ENCODE peak calls at places on chromosomes 4 and X, in seven cellular contexts. J is BJ, N is breast epithelium, I is testis, O is right lobe of liver, S is brain microvascular endothelial cell, Z is bronchial epithelial cell. Y is an unnamed sample.

GRCh38 chrX:40845331-40845911 is 110.1 kb upstream of the MED14 start:
- DNase-seq in N (no peak), O (no peak), I (no peak), S (peak; percentile 90), Z (peak; percentile 17), J (peak; percentile 74), Y (no peak)

GRCh38 chr4:3518941-3519340 is 13.3 kb downstream of the LRPAP1 start:
- DNase-seq in N (no peak), Z (no peak), O (no peak), S (no peak), I (no peak), J (no peak), Y (no peak)

GRCh38 chr4:73901031-73901430 is 31.8 kb downstream of the CXCL1 start:
- DNase-seq in I (no peak), N (no peak), J (no peak), S (no peak), Z (no peak), O (no peak), Y (no peak)

GRCh38 chrX:79366888-79367749 is at the start of gene ITM2A:
- DNase-seq in O (no peak), I (peak; percentile 30), Z (no peak), J (no peak), S (no peak), N (peak; percentile 49), Y (no peak)

GRCh38 chr4:163548481-163549243 is 54.2 kb downstream of the TMA16 start:
- DNase-seq in N (no peak), J (no peak), S (peak; percentile 50), Z (peak; percentile 50), O (no peak), I (peak; percentile 34), Y (no peak)

GRCh38 chr4:114076865-114077264 is 97.4 kb upstream of the ARSJ start:
- DNase-seq in J (no peak), I (no peak), N (no peak), Z (peak; percentile 30), S (no peak), O (no peak), Y (no peak)

GRCh38 chr4:26433556-26433955 is 56.7 kb downstream of the CCKAR start:
- DNase-seq in S (no peak), I (no peak), J (no peak), O (no peak), Z (peak; percentile 36), N (no peak), Y (no peak)

GRCh38 chr4:68267433-68267944 is 22.0 kb upstream of the TMPRSS11B start:
- DNase-seq in I (no peak), N (no peak), J (no peak), O (no peak), S (peak; percentile 69), Z (peak; percentile 43), Y (peak; percentile 25)

GRCh38 chr4:153138736-153139135 is 65.5 kb upstream of the TRIM2 start:
- DNase-seq in O (peak; percentile 23), Z (no peak), I (no peak), S (no peak), N (no peak), J (no peak), Y (no peak)

GRCh38 chr4:187286536-187286935 is 562.9 kb upstream of the FAT1 start:
- DNase-seq in J (no peak), S (peak; percentile 50), N (no peak), Z (no peak), I (no peak), O (no peak), Y (no peak)

GRCh38 chr4:166165829-166166420 is 292.9 kb downstream of the TLL1 start:
- DNase-seq in I (peak; percentile 40), S (peak; percentile 51), O (no peak), J (peak; percentile 22), Z (peak; percentile 76), N (no peak), Y (no peak)

DNA sequence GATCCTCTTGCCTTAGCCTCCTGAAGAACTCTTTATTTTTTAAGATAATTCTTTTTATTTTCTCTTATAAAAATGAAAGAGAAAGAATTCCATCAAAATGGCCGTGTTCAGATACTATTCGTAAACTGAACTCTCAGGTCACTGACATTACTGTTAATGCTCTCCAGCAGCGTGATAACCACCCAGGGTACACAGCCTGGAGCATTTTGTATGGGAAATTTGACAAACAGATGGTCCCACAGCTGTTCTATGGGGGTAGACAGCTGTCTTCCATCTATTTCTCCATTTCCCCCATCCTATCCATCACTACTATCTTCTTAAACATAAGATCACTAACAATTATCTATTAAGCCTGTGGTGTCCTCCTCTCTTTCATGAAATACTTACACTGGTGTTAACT is 47.8 kb downstream of the SYNPO2 start:
- DNase-seq in S (no peak), I (no peak), O (no peak), N (no peak), J (no peak), Z (no peak), Y (no peak)
- H3K36me3 ChIP-seq in S (no peaks in the 10 kb centered on the region), I (no peaks in the 10 kb centered on the region), O (no peaks in the 10 kb centered on the region), N (no peaks in the 10 kb centered on the region), J (no peaks in the 10 kb centered on the region), Z (no peaks in the 10 kb centered on the region), Y (no peaks in the 10 kb centered on the region)

GRCh38 chr4:184628103-184628502 is 21.1 kb downstream of the CASP3 start:
- DNase-seq in J (no peak), N (no peak), Z (no peak), O (no peak), I (no peak), S (no peak), Y (no peak)
- H3K36me3 ChIP-seq in J (peaks cover 4% of the 10 kb centered on the region), N (no peaks in the 10 kb centered on the region), Z (peaks cover 6% of the 10 kb centered on the region), O (peaks cover 21% of the 10 kb centered on the region), I (no peaks in the 10 kb centered on the region), S (peaks cover 36% of the 10 kb centered on the region), Y (peaks cover 8% of the 10 kb centered on the region)

GRCh38 chr4:151107063-151107462 is 7.6 kb downstream of the RPS3A start:
- DNase-seq in J (no peak), Z (no peak), I (no peak), S (no peak), O (no peak), N (no peak), Y (no peak)

GRCh38 chr4:151114986-151115385 is 15.6 kb downstream of the RPS3A start:
- DNase-seq in S (no peak), J (no peak), O (no peak), I (no peak), Z (peak; percentile 46), N (no peak), Y (no peak)

GRCh38 chr4:151105454-151106032 is 6.1 kb downstream of the RPS3A start:
- DNase-seq in J (no peak), S (no peak), O (no peak), N (no peak), Z (no peak), I (no peak), Y (no peak)

GRCh38 chr4:151114338-151114737 is 14.9 kb downstream of the RPS3A start:
- DNase-seq in I (no peak), Z (no peak), N (no peak), O (no peak), S (no peak), J (no peak), Y (no peak)

DNA sequence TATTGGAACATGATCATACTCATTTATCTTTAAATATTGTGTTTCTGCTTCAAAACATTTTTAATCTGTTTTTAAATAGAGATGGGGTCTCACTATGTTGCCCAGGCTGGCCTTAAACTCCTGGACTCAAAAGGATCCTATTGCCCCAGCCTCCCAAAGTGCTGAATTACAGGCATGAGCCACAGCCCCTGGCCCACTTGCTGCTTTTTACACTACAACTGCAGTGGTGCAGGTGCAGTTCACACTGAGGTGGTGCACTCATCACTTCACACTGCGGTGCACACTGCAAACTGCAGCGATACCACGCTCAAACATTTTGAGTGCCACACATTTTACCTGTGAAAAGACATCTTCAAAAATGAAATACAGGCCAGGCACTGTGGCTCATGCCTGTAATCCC is 10.8 kb downstream of the RPS3A start:
- DNase-seq in Z (no peak), J (no peak), O (no peak), S (no peak), N (no peak), I (no peak), Y (no peak)
- H3K36me3 ChIP-seq in Z (no peaks in the 10 kb centered on the region), J (peaks cover 6% of the 10 kb centered on the region), O (peaks cover 3% of the 10 kb centered on the region), S (peaks cover 29% of the 10 kb centered on the region), N (no peaks in the 10 kb centered on the region), I (no peaks in the 10 kb centered on the region), Y (peaks cover 26% of the 10 kb centered on the region)

DNA sequence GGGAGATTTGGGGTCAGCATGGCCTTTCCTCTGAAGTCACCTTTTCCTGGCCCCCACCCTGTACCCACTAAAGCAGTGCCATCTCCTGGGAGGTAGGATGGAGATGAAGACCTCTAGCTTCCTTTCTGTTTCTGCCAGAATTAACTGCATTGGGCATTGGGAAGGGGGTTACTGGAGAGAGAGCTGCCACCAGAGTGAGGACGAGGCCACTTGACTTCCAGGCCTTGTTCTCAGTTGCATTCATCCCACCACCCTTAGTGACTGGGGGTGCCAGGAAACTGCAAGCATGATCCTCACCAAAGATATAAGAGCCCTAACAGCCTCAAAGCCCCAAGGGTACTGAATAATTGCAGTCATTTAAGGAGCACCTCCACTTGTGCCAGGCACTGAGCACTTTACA is 15.8 kb downstream of the SASH3 start:
- DNase-seq in J (no peak), I (no peak), N (no peak), O (no peak), S (no peak), Z (no peak), Y (no peak)
- H3K36me3 ChIP-seq in J (no peaks in the 10 kb centered on the region), I (no peaks in the 10 kb centered on the region), N (no peaks in the 10 kb centered on the region), O (no peaks in the 10 kb centered on the region), S (no peaks in the 10 kb centered on the region), Z (no peaks in the 10 kb centered on the region), Y (no peaks in the 10 kb centered on the region)

GRCh38 chr4:78166582-78166981 is 109.5 kb downstream of the FRAS1 start:
- DNase-seq in I (no peak), Z (no peak), J (no peak), N (no peak), O (no peak), S (no peak), Y (no peak)
- H3K36me3 ChIP-seq in I (no peaks in the 10 kb centered on the region), Z (no peaks in the 10 kb centered on the region), J (no peaks in the 10 kb centered on the region), N (no peaks in the 10 kb centered on the region), O (no peaks in the 10 kb centered on the region), S (no peaks in the 10 kb centered on the region), Y (no peaks in the 10 kb centered on the region)

GRCh38 chrX:23656684-23657083 is 10.6 kb upstream of the PRDX4 start:
- DNase-seq in J (peak; percentile 26), N (no peak), O (no peak), Z (peak; percentile 33), I (no peak), S (no peak), Y (no peak)
- H3K36me3 ChIP-seq in J (no peaks in the 10 kb centered on the region), N (no peaks in the 10 kb centered on the region), O (no peaks in the 10 kb centered on the region), Z (no peaks in the 10 kb centered on the region), I (no peaks in the 10 kb centered on the region), S (no peaks in the 10 kb centered on the region), Y (no peaks in the 10 kb centered on the region)

GRCh38 chr4:143195581-143195980 is 10.9 kb downstream of the USP38 start:
- DNase-seq in O (no peak), N (no peak), I (no peak), S (no peak), J (no peak), Z (no peak), Y (no peak)

GRCh38 chr4:143199503-143199902 is 14.8 kb downstream of the USP38 start:
- DNase-seq in J (no peak), S (no peak), I (no peak), N (no peak), O (no peak), Z (no peak), Y (no peak)

DNA sequence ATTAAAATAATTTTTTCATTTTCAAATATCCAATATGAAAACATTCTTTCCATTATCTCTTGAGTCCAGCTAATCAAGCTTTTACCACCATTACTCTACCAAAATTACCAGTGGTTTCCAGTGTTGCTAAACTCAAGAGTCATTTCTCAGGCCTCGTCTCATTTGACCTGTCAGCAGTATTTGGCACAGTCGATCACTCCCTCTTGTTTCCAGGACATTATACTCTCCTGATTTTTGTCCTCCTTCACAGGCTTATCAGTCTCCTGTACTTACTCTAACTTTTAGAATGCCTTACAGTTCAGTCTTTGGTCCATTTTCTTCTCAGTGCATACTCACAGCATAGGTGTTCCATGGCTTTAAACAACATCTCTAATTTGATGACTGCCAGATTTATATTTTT is 11.6 kb downstream of the USP38 start:
- DNase-seq in N (no peak), Z (no peak), J (no peak), S (no peak), I (no peak), O (no peak), Y (no peak)
- H3K36me3 ChIP-seq in N (no peaks in the 10 kb centered on the region), Z (peaks cover 8% of the 10 kb centered on the region), J (peaks cover 7% of the 10 kb centered on the region), S (peaks cover 47% of the 10 kb centered on the region), I (no peaks in the 10 kb centered on the region), O (peaks cover 39% of the 10 kb centered on the region), Y (peaks cover 4% of the 10 kb centered on the region)

Y was measured in keratinocyte.